ENCODE peak calls at places on chromosomes 16 and 17, in five cellular contexts. J, X, K, E and D are unnamed samples.

GRCh38 chr16:2023098-2023925 is 3.4 kb upstream of the NHERF2 start:
- DNase-seq in J (peak), X (peak), K (peak), E (peak), D (peak)

GRCh38 chr16:24540575-24541240 is 1.3 kb downstream of the RBBP6 start:
- DNase-seq in J (peak), X (peak), K (peak), E (no peak), D (no peak)

GRCh38 chr17:17693955-17694228 is 12.6 kb downstream of the RAI1 start:
- DNase-seq in J (no peak), X (no peak), K (no peak), E (no peak), D (no peak)

GRCh38 chr17:11296994-11297393 is 56.0 kb downstream of the SHISA6 start:
- DNase-seq in J (no peak), X (no peak), K (no peak), E (no peak), D (no peak)

GRCh38 chr16:27595993-27596392 is 46.0 kb downstream of the KATNIP start:
- DNase-seq in J (no peak), X (no peak), K (no peak), E (no peak), D (no peak)

GRCh38 chr17:8740486-8740885 is 4.2 kb downstream of the CCDC42 start:
- DNase-seq in J (no peak), X (no peak), K (peak), E (no peak), D (no peak)

GRCh38 chr17:51427259-51428255 is 167.2 kb downstream of the UTP18 start:
- DNase-seq in J (no peak), X (no peak), K (peak), E (no peak), D (no peak)

GRCh38 chr17:12659500-12659899 is 6.2 kb upstream of the MYOCD start:
- DNase-seq in J (peak), X (no peak), K (no peak), E (peak), D (no peak)

GRCh38 chr17:82963104-82963950 is 116.1 kb upstream of the METRNL start:
- DNase-seq in J (peak), X (peak), K (peak), E (peak), D (peak)

GRCh38 chr16:69618307-69618706 is 52.5 kb downstream of the NFAT5 start:
- DNase-seq in J (peak), X (no peak), K (no peak), E (no peak), D (no peak)

GRCh38 chr17:40360091-40360490 is 4.4 kb downstream of the GJD3 start:
- DNase-seq in J (no peak), X (no peak), K (no peak), E (no peak), D (no peak)

GRCh38 chr17:40361063-40361924 is 3.2 kb downstream of the GJD3 start:
- DNase-seq in J (no peak), X (no peak), K (no peak), E (no peak), D (peak)

GRCh38 chr17:40362696-40363479 is 1.6 kb downstream of the GJD3 start:
- DNase-seq in J (peak), X (peak), K (peak), E (no peak), D (peak)

GRCh38 chr17:40363480-40363838 is 1.1 kb downstream of the GJD3 start:
- DNase-seq in J (peak), X (no peak), K (no peak), E (no peak), D (peak)

DNA sequence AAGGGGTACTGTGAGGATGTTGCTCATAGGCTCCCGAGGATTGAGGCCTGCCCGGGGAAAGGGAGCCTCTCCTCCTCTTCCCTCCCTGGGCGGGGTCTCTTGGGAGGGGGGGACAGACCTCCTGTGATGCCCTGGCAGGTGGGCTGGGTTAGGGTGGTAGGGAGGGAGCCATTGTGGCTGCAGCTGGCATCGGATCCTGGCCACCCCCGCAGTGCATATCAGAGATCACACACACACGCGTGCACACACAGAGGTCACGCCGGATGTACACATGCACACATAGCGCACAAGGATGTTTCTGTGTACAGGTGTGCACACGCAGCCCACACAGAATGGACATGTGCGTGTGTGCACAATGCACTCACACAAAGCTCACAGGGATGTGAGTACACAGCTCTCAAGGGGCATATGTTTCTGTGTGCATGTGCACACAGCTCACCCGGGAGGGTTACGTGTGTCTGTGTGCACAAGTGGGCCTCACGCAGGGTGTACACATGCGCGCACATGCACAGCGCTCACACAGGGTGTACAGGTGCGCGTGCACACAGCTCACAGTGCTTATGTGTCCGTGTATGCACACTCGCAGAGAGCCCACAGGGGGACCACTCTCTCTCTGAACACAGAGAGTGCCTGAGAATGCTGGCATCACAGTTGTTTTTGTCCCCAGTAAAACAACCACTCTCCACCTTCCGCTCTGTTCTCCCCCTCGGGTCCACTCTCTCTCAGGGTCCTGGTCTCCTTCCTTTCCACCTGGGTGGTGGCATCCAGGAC is 2.4 kb downstream of the GJD3 start:
- DNase-seq in J (no peak), X (no peak), K (no peak), E (no peak), D (peak)
- H3K4me3 ChIP-seq in J (peak), X (peak), K (peak), E (peak), D (no peak)

GRCh38 chr17:50393700-50394099 is 3.6 kb downstream of the LRRC59 start:
- DNase-seq in J (no peak), X (no peak), K (no peak), E (no peak), D (no peak)

GRCh38 chr17:50396261-50397110 is 837 bp downstream of the LRRC59 start:
- DNase-seq in J (peak), X (peak), K (no peak), E (no peak), D (peak)

GRCh38 chr17:50397111-50397918 is at the start of gene LRRC59:
- DNase-seq in J (peak), X (peak), K (peak), E (peak), D (peak)

GRCh38 chr17:50394711-50395110 is 2.6 kb downstream of the LRRC59 start:
- DNase-seq in J (peak), X (no peak), K (no peak), E (no peak), D (no peak)

GRCh38 chr17:50397919-50398285 is 579 bp upstream of the LRRC59 start:
- DNase-seq in J (no peak), X (no peak), K (no peak), E (no peak), D (no peak)
- H3K27ac ChIP-seq in J (no peak), X (no peak), K (peak), E (no peak), D (no peak)

DNA sequence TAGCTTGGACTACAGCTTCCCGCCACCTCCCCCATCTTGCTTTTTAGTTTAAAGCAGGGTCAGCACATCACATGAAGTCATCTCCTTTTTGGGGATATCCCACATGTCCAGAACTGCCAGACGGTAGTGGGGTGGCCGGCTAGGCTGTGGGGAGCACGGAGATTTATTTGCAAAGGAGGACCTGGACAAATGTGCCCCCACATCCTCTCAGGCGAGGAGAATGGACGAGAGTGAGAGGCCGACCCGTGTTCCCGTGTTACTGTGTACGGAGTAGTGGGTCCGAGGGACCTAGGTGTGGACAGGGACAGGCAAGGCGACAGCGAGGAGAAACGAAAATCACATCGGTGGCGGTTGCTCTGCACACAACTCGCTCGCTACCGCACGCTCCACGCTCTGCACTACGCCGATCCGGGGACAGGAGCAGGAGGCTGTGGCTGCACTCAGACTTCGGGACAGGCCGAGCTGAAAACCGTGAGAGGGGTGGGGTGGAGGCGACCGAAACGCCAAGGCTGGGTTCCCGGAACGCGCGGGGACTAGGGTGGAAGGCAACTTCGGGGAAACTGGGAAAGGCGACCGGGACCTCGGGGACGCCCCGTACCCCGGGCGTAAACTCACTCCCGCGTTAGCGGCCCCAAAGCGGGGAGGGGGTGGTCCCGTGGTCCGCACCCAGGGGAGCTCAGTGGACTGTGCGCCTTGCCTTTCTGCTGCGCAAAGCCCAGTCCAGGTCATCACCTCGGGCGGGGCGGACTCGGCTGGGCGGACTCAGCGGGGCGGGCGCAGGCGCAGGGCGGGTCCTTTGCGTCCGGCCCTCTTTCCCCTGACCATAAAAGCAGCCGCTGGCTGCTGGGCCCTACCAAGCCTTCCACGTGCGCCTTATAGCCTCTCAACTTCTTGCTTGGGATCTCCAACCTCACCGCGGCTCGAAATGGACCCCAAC is at the start of gene MT1A:
- DNase-seq in J (peak), X (peak), K (no peak), E (no peak), D (peak)
- H3K4me3 ChIP-seq in J (peak), X (peak), K (no peak), E (peak), D (peak)

GRCh38 chr17:80862341-80862969 is 129.2 kb upstream of the CHMP6 start:
- DNase-seq in J (no peak), X (peak), K (no peak), E (no peak), D (no peak)
- H3K27ac ChIP-seq in J (no peak), X (no peak), K (peak), E (no peak), D (no peak)

GRCh38 chr16:66459878-66460277 is 32.8 kb downstream of the BEAN1 start:
- DNase-seq in J (no peak), X (no peak), K (no peak), E (no peak), D (no peak)

GRCh38 chr16:66462912-66463311 is 35.8 kb downstream of the BEAN1 start:
- DNase-seq in J (no peak), X (no peak), K (no peak), E (no peak), D (no peak)

GRCh38 chr16:66458853-66459252 is 31.8 kb downstream of the BEAN1 start:
- DNase-seq in J (no peak), X (no peak), K (no peak), E (no peak), D (no peak)

GRCh38 chr16:66458292-66458691 is 31.2 kb downstream of the BEAN1 start:
- DNase-seq in J (no peak), X (no peak), K (no peak), E (no peak), D (no peak)

GRCh38 chr16:66460703-66461102 is 33.6 kb downstream of the BEAN1 start:
- DNase-seq in J (no peak), X (no peak), K (no peak), E (no peak), D (no peak)
- H3K4me3 ChIP-seq in J (no peak), X (no peak), K (no peak), E (no peak), D (no peak)

GRCh38 chr17:63703556-63704258 is 3.8 kb upstream of the LIMD2 start:
- DNase-seq in J (no peak), X (peak), K (no peak), E (no peak), D (no peak)

GRCh38 chr17:63702616-63703015 is 2.7 kb upstream of the LIMD2 start:
- DNase-seq in J (no peak), X (peak), K (peak), E (no peak), D (no peak)

GRCh38 chr17:63704259-63704576 is 4.3 kb upstream of the LIMD2 start:
- DNase-seq in J (no peak), X (no peak), K (no peak), E (no peak), D (peak)

GRCh38 chr17:63702223-63702577 is 2.3 kb upstream of the LIMD2 start:
- DNase-seq in J (no peak), X (peak), K (peak), E (no peak), D (peak)

DNA sequence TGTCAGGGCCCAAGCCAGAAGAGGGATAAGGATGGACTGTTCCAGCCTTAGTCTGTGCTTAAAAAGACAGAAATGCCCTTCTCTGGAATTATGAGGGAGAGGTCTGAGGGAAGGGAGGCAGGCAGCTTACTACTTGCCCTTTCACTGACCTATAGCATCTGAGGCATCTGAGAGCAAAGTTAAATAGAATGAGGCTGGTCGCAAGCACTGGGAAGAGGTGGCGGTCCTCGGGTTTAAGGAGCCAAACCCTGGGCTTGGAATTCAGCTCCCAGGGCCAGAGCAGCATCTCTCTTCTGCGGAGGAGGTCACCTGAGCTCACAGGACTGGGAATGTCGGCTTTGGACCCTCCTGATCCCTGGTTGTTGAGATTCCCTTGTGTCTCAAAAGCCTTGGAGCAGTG is 3.1 kb upstream of the LIMD2 start:
- DNase-seq in J (no peak), X (peak), K (no peak), E (no peak), D (no peak)
- H3K27ac ChIP-seq in J (no peak), X (no peak), K (peak), E (no peak), D (no peak)

DNA sequence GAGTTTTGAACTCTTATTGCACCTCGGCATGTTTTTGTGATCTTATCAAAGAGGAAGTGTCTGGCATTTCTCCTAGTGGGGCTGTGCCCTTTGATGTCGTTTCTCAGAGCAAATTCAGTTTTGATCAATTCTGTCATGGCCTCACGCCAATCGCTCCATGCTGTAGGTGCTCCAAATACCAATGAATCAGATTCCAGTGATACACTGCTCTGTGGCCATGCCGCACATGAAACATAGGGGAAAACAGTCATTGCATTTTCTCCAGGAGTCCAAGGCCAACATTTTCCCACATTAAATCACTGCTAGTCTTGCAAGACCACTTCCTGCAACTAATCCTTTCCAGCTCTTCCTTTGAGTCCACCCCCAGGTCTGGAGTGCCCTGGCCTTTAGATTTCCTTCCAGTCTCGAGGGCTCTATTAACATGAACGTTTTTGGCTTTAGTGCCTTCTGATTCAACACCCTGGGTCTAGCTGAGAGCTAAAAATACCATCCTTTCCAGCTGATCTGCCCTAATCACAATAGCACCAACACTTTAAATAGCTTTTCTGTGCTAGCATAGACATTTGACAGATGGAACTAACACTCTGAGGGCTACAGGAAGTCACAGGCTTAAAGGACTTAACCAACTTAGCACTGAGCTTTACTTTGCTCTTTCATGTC is 18.2 kb upstream of the RASL10B start:
- DNase-seq in J (peak), X (no peak), K (no peak), E (peak), D (no peak)
- H3K4me3 ChIP-seq in J (peak), X (no peak), K (no peak), E (no peak), D (no peak)

DNA sequence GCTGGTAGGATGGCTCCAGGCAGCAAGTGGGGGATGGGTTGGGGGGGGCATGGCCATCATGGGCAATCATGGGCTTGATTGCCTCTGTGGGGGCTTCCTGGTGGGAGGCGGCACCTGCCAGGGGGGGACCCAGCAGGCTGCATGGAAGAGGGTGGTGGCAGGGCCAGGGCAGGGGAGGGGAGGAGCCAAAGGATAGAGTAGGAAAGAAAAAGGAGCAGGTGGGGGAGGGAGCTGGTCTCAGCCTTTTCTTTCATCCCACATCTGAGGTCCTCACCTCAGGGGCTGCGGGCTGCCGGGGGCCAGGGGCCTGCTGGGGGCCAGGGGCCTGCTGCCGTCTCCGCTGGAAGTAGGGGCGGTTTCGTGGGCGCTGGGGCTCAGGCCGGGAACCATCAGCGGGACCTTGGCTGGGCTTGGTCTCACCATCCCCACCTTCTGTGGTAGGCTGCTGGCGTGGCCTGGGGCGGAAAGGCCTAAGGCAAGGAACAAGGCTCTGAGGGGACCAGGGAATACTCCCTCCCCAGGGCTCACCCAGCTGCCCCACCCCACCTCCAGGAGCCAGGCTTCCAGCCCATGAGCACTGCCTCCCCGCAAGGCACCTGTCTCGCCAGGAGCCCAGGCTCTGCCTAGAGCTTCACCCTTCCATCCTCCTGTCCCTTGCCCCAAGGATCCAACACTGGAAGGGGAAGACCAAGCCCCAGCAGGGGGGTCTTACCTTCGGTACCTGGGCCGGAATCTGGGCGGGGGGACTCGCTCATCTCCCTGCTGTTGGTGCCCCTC is 5.0 kb downstream of the YBX2 start:
- DNase-seq in J (no peak), X (no peak), K (no peak), E (no peak), D (peak)
- H3K27ac ChIP-seq in J (no peak), X (no peak), K (no peak), E (no peak), D (no peak)

DNA sequence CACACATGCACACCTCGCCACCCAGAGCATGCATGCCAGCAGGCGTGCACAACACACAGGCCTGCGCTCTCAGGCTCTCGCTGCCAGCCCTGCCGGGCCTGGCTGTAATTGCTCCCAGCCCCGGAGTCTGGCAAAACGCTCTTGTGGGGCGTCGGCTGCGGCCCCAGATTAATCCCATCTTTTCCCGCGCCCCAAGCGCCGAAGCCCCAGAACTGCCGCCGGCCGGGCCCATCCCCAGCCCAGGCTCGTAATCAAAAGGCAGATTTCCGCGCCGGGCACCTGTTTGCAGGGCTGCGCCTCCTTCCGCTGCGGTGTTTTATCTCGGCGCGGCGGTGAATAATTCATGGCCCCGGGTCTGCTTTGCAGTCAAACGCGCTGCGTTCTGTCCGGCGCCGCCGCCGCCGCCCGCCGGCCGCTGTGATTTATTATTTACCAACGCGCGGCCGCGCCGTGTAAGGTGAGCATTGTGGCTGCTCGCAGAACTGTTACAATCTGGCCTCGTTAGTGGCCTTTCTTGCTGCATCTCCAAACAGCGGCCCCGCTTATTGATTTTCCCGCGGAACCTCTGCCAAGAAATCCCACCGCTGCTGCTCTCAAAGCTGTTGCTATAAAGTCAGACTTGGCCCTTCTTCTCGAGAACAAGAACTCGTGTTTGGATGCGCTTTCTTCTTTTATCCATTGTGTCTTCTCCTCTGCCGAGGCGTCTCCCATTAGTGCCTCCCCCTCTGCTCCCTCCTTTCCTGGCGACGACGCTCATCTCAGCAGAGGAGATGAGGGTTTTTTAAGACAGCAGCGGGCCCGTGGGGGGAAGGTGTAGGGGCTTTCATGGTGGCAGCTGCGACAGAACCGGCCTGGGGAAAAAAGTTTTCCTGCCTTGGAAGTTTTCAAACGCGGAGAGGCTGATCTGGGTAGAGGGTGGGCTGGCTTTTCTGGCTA is 126.2 kb downstream of the IRX5 start:
- DNase-seq in J (peak), X (no peak), K (no peak), E (no peak), D (no peak)
- H3K4me3 ChIP-seq in J (peak), X (peak), K (no peak), E (no peak), D (peak)